ENCODE peak calls at places on chromosomes 3 and 15, in eight cellular contexts. One of them, this sample, is unnamed.

GRCh38 chr15:49847937-49848823 is 227.3 kb downstream of the DTWD1 start:
- DNase-seq in heart right ventricle: no peak
- DNase-seq in adrenal gland: no peak
- DNase-seq in WERI-Rb-1: no peak
- DNase-seq in PC-9: no peak
- DNase-seq in spleen: no peak
- DNase-seq in body of pancreas: no peak
- DNase-seq in Peyer's patch: no peak
- DNase-seq in this sample: no peak

GRCh38 chr3:45665101-45665572 is 24.1 kb upstream of the SACM1L start:
- DNase-seq in heart right ventricle: peak; percentile 76
- DNase-seq in adrenal gland: peak; percentile 69
- DNase-seq in WERI-Rb-1: peak; percentile 49
- DNase-seq in PC-9: peak; percentile 46
- DNase-seq in spleen: no peak
- DNase-seq in body of pancreas: peak; percentile 83
- DNase-seq in Peyer's patch: peak; percentile 42
- DNase-seq in this sample: peak; percentile 53

GRCh38 chr15:89448825-89449224 is 47.6 kb downstream of the RHCG start:
- DNase-seq in heart right ventricle: no peak
- DNase-seq in adrenal gland: no peak
- DNase-seq in WERI-Rb-1: no peak
- DNase-seq in PC-9: no peak
- DNase-seq in spleen: no peak
- DNase-seq in body of pancreas: no peak
- DNase-seq in Peyer's patch: no peak
- DNase-seq in this sample: no peak

GRCh38 chr15:67303490-67304363 is 49.1 kb downstream of the IQCH start:
- DNase-seq in heart right ventricle: peak; percentile 6
- DNase-seq in adrenal gland: peak; percentile 16
- DNase-seq in WERI-Rb-1: no peak
- DNase-seq in PC-9: no peak
- DNase-seq in spleen: no peak
- DNase-seq in body of pancreas: peak; percentile 49
- DNase-seq in Peyer's patch: no peak
- DNase-seq in this sample: no peak

GRCh38 chr3:28050895-28051294 is 190.5 kb upstream of the CMC1 start:
- DNase-seq in heart right ventricle: no peak
- DNase-seq in adrenal gland: no peak
- DNase-seq in WERI-Rb-1: no peak
- DNase-seq in PC-9: peak; percentile 71
- DNase-seq in spleen: no peak
- DNase-seq in body of pancreas: no peak
- DNase-seq in Peyer's patch: no peak
- DNase-seq in this sample: no peak

GRCh38 chr3:10160346-10160745 is 4.4 kb upstream of the IRAK2 start:
- DNase-seq in heart right ventricle: no peak
- DNase-seq in adrenal gland: no peak
- DNase-seq in WERI-Rb-1: no peak
- DNase-seq in PC-9: no peak
- DNase-seq in spleen: no peak
- DNase-seq in body of pancreas: no peak
- DNase-seq in Peyer's patch: no peak
- DNase-seq in this sample: no peak

GRCh38 chr3:171685116-171685895 is 125.0 kb downstream of the PLD1 start:
- DNase-seq in heart right ventricle: no peak
- DNase-seq in adrenal gland: no peak
- DNase-seq in WERI-Rb-1: no peak
- DNase-seq in PC-9: peak; percentile 44
- DNase-seq in spleen: no peak
- DNase-seq in body of pancreas: no peak
- DNase-seq in Peyer's patch: no peak
- DNase-seq in this sample: no peak

GRCh38 chr3:22836131-22836530 is 367.0 kb upstream of the UBE2E2 start:
- DNase-seq in heart right ventricle: no peak
- DNase-seq in adrenal gland: no peak
- DNase-seq in WERI-Rb-1: no peak
- DNase-seq in PC-9: no peak
- DNase-seq in spleen: no peak
- DNase-seq in body of pancreas: no peak
- DNase-seq in Peyer's patch: no peak
- DNase-seq in this sample: no peak

GRCh38 chr3:54863366-54863765 is 64.5 kb downstream of the LRTM1 start:
- DNase-seq in heart right ventricle: no peak
- DNase-seq in adrenal gland: peak; percentile 62
- DNase-seq in WERI-Rb-1: peak; percentile 19
- DNase-seq in PC-9: no peak
- DNase-seq in spleen: no peak
- DNase-seq in body of pancreas: no peak
- DNase-seq in Peyer's patch: no peak
- DNase-seq in this sample: no peak

GRCh38 chr3:30098206-30098605 is 508.2 kb upstream of the TGFBR2 start:
- DNase-seq in heart right ventricle: no peak
- DNase-seq in adrenal gland: no peak
- DNase-seq in WERI-Rb-1: no peak
- DNase-seq in PC-9: no peak
- DNase-seq in spleen: no peak
- DNase-seq in body of pancreas: no peak
- DNase-seq in Peyer's patch: no peak
- DNase-seq in this sample: no peak

GRCh38 chr15:51203797-51204196 is 109.1 kb upstream of the TNFAIP8L3 start:
- DNase-seq in heart right ventricle: no peak
- DNase-seq in adrenal gland: no peak
- DNase-seq in WERI-Rb-1: no peak
- DNase-seq in PC-9: no peak
- DNase-seq in spleen: no peak
- DNase-seq in body of pancreas: no peak
- DNase-seq in Peyer's patch: no peak
- DNase-seq in this sample: no peak

GRCh38 chr3:114714237-114714636 is 420.4 kb downstream of the TIGIT start:
- DNase-seq in heart right ventricle: no peak
- DNase-seq in adrenal gland: peak; percentile 8
- DNase-seq in WERI-Rb-1: no peak
- DNase-seq in PC-9: no peak
- DNase-seq in spleen: no peak
- DNase-seq in body of pancreas: no peak
- DNase-seq in Peyer's patch: no peak
- DNase-seq in this sample: no peak

GRCh38 chr3:100782906-100783305 is 73.6 kb downstream of the TFG start:
- DNase-seq in heart right ventricle: no peak
- DNase-seq in adrenal gland: no peak
- DNase-seq in WERI-Rb-1: no peak
- DNase-seq in PC-9: no peak
- DNase-seq in spleen: no peak
- DNase-seq in body of pancreas: no peak
- DNase-seq in Peyer's patch: no peak
- DNase-seq in this sample: no peak

GRCh38 chr3:108528459-108529231 is 18.2 kb upstream of the MYH15 start:
- DNase-seq in heart right ventricle: peak; percentile 20
- DNase-seq in adrenal gland: no peak
- DNase-seq in WERI-Rb-1: no peak
- DNase-seq in PC-9: no peak
- DNase-seq in spleen: no peak
- DNase-seq in body of pancreas: peak; percentile 13
- DNase-seq in Peyer's patch: no peak
- DNase-seq in this sample: no peak

GRCh38 chr3:50132421-50133282 is 22.5 kb upstream of the SEMA3F start:
- DNase-seq in heart right ventricle: no peak
- DNase-seq in adrenal gland: no peak
- DNase-seq in WERI-Rb-1: peak; percentile 96
- DNase-seq in PC-9: no peak
- DNase-seq in spleen: no peak
- DNase-seq in body of pancreas: no peak
- DNase-seq in Peyer's patch: no peak
- DNase-seq in this sample: no peak

GRCh38 chr3:45034612-45035252 is 8.6 kb downstream of the CLEC3B start:
- DNase-seq in heart right ventricle: peak; percentile 62
- DNase-seq in adrenal gland: peak; percentile 69
- DNase-seq in WERI-Rb-1: peak; percentile 32
- DNase-seq in PC-9: no peak
- DNase-seq in spleen: peak; percentile 88
- DNase-seq in body of pancreas: peak; percentile 71
- DNase-seq in Peyer's patch: peak; percentile 57
- DNase-seq in this sample: no peak

GRCh38 chr15:68626739-68627138 is 47.9 kb downstream of the CORO2B start:
- DNase-seq in heart right ventricle: no peak
- DNase-seq in adrenal gland: no peak
- DNase-seq in WERI-Rb-1: no peak
- DNase-seq in PC-9: no peak
- DNase-seq in spleen: no peak
- DNase-seq in body of pancreas: no peak
- DNase-seq in Peyer's patch: no peak
- DNase-seq in this sample: no peak

GRCh38 chr15:68528891-68529290 is 49.9 kb upstream of the CORO2B start:
- DNase-seq in heart right ventricle: no peak
- DNase-seq in adrenal gland: no peak
- DNase-seq in WERI-Rb-1: no peak
- DNase-seq in PC-9: no peak
- DNase-seq in spleen: no peak
- DNase-seq in body of pancreas: no peak
- DNase-seq in Peyer's patch: no peak
- DNase-seq in this sample: no peak

GRCh38 chr3:55156851-55157650 is 229.2 kb upstream of the LRTM1 start:
- DNase-seq in heart right ventricle: no peak
- DNase-seq in adrenal gland: no peak
- DNase-seq in WERI-Rb-1: no peak
- DNase-seq in PC-9: no peak
- DNase-seq in spleen: no peak
- DNase-seq in body of pancreas: no peak
- DNase-seq in Peyer's patch: no peak
- DNase-seq in this sample: no peak

GRCh38 chr15:73142802-73143762 is 90.8 kb downstream of the NEO1 start:
- DNase-seq in heart right ventricle: no peak
- DNase-seq in adrenal gland: no peak
- DNase-seq in WERI-Rb-1: no peak
- DNase-seq in PC-9: no peak
- DNase-seq in spleen: no peak
- DNase-seq in body of pancreas: no peak
- DNase-seq in Peyer's patch: no peak
- DNase-seq in this sample: no peak

GRCh38 chr3:70261283-70261682 is 51.2 kb downstream of the MDFIC2 start:
- DNase-seq in heart right ventricle: no peak
- DNase-seq in adrenal gland: no peak
- DNase-seq in WERI-Rb-1: no peak
- DNase-seq in PC-9: no peak
- DNase-seq in spleen: no peak
- DNase-seq in body of pancreas: no peak
- DNase-seq in Peyer's patch: no peak
- DNase-seq in this sample: no peak

DNA sequence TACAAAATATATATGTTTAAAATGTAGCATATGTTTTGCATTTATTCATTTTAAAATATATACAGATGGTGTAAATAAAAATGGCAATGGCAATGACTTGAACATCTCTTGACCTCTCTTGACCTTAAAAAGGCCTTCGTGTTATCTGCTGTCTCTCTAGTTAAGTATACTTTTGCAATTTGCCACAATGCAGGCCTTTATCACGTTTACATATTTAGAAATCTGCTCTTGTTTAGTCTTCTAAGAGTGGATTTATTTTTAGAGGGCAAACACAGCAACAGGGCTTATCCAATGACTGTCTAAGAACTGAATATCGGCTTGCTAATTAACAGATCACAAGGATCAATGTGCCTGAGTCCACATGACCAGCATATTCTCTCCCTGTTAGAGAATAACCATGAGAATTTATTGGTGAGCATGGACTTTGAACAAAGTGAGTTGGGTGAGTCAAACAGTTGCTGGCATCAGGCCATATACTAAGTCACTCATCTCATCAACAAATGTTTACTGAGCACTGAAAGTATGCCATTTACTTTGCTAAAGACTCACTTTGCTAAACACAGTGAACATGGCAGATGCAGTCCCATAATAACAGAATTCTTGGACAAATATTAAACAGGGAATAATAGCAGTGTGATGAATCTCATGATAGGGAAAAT is 48.2 kb downstream of the MDFIC2 start:
- DNase-seq in heart right ventricle: no peak
- DNase-seq in adrenal gland: no peak
- DNase-seq in WERI-Rb-1: no peak
- DNase-seq in PC-9: no peak
- DNase-seq in spleen: no peak
- DNase-seq in body of pancreas: peak; percentile 56
- DNase-seq in Peyer's patch: no peak
- DNase-seq in this sample: no peak
- H3K27ac ChIP-seq in heart right ventricle: no peak overlapping the region
- H3K27ac ChIP-seq in adrenal gland: no peak overlapping the region
- H3K27ac ChIP-seq in WERI-Rb-1: no peak overlapping the region
- H3K27ac ChIP-seq in PC-9: no peak overlapping the region
- H3K27ac ChIP-seq in spleen: no peak overlapping the region
- H3K27ac ChIP-seq in body of pancreas: no peak overlapping the region
- H3K27ac ChIP-seq in Peyer's patch: peak overlapping the region; percentile 80
- H3K27ac ChIP-seq in this sample: no peak overlapping the region

GRCh38 chr3:157819415-157819814 is 286.8 kb downstream of the SHOX2 start:
- DNase-seq in heart right ventricle: no peak
- DNase-seq in adrenal gland: no peak
- DNase-seq in WERI-Rb-1: no peak
- DNase-seq in PC-9: no peak
- DNase-seq in spleen: no peak
- DNase-seq in body of pancreas: no peak
- DNase-seq in Peyer's patch: no peak
- DNase-seq in this sample: no peak
- H3K27ac ChIP-seq in heart right ventricle: no peak overlapping the region
- H3K27ac ChIP-seq in adrenal gland: no peak overlapping the region
- H3K27ac ChIP-seq in WERI-Rb-1: no peak overlapping the region
- H3K27ac ChIP-seq in PC-9: no peak overlapping the region
- H3K27ac ChIP-seq in spleen: no peak overlapping the region
- H3K27ac ChIP-seq in body of pancreas: no peak overlapping the region
- H3K27ac ChIP-seq in Peyer's patch: no peak overlapping the region
- H3K27ac ChIP-seq in this sample: no peak overlapping the region

GRCh38 chr15:59866642-59867041 is 137.5 kb upstream of the FOXB1 start:
- DNase-seq in heart right ventricle: no peak
- DNase-seq in adrenal gland: no peak
- DNase-seq in WERI-Rb-1: no peak
- DNase-seq in PC-9: no peak
- DNase-seq in spleen: no peak
- DNase-seq in body of pancreas: no peak
- DNase-seq in Peyer's patch: no peak
- DNase-seq in this sample: no peak
- H3K27ac ChIP-seq in heart right ventricle: no peak overlapping the region
- H3K27ac ChIP-seq in adrenal gland: no peak overlapping the region
- H3K27ac ChIP-seq in WERI-Rb-1: no peak overlapping the region
- H3K27ac ChIP-seq in PC-9: no peak overlapping the region
- H3K27ac ChIP-seq in spleen: no peak overlapping the region
- H3K27ac ChIP-seq in body of pancreas: no peak overlapping the region
- H3K27ac ChIP-seq in Peyer's patch: no peak overlapping the region
- H3K27ac ChIP-seq in this sample: no peak overlapping the region

DNA sequence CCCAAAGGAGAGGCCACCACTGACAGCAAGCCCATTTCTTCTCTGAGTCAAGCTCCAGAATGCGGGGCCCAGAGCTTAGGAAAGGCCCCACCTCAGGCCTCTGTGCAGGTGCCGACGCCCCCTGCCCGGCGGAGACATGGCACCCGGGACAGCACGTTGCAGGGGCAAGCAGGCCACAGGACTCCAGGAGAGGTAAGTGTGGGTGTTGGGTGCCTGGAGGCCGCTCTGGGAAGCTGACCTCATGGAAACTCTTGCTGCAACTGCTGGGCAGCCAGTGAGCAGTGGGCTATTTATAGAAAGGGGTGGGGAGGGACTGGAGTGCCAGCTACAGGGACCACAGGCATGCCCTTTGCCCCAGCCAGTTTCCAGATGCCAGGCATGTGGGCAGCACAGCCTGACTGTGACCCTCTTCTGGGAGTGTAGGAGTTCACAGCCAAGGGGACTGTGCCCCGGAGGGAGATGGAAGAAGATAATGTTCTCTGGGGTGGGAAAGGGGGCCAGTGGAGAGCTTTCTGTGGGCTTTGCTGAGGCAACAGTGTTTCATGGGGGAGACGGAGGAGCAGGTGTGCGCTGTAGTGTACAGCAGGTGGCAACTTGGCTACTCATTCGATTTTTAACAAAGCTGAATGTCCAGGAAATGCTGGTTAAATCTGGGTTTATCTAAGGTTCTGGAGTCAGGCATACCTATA is 23.7 kb downstream of the ALPK3 start:
- DNase-seq in heart right ventricle: peak; percentile 85
- DNase-seq in adrenal gland: peak; percentile 93
- DNase-seq in WERI-Rb-1: no peak
- DNase-seq in PC-9: peak; percentile 86
- DNase-seq in spleen: no peak
- DNase-seq in body of pancreas: peak; percentile 96
- DNase-seq in Peyer's patch: no peak
- DNase-seq in this sample: no peak
- H3K27ac ChIP-seq in heart right ventricle: peak overlapping the region; percentile 98
- H3K27ac ChIP-seq in adrenal gland: peak overlapping the region; percentile 30
- H3K27ac ChIP-seq in WERI-Rb-1: no peak overlapping the region
- H3K27ac ChIP-seq in PC-9: peak overlapping the region; percentile 65
- H3K27ac ChIP-seq in spleen: no peak overlapping the region
- H3K27ac ChIP-seq in body of pancreas: peak overlapping the region; percentile 93
- H3K27ac ChIP-seq in Peyer's patch: peak overlapping the region; percentile 54
- H3K27ac ChIP-seq in this sample: no peak overlapping the region